ENCODE peak calls at places on chromosomes 16 and 17, in six cellular contexts. I is A549, C is hepatocyte, X is heart right ventricle, A is BE2C, N is fibroblast of lung. U is an unnamed sample. For H3K4me1, the result is how much of the 10 kb centered on the place peaks cover.

GRCh38 chr17:42016411-42016831 is 818 bp downstream of the DNAJC7 start:
- DNase-seq in C (peak), A (no peak), N (peak), X (no peak), I (no peak), U (no peak)

GRCh38 chr17:61323696-61324539 is 75.7 kb upstream of the TBX2 start:
- DNase-seq in A (no peak), C (no peak), X (no peak), N (no peak), I (no peak), U (peak)

GRCh38 chr16:56576585-56577299 is 11.9 kb downstream of the MT4 start:
- DNase-seq in N (peak), I (peak), X (peak), C (peak), A (peak), U (peak)

GRCh38 chr16:81616321-81617020 is 162.6 kb upstream of the PLCG2 start:
- DNase-seq in I (no peak), X (peak), A (peak), C (peak), N (peak), U (peak)

GRCh38 chr17:46836500-46836899 is 14.9 kb upstream of the WNT9B start:
- DNase-seq in I (no peak), X (no peak), A (no peak), N (no peak), C (no peak), U (no peak)

GRCh38 chr16:50789757-50790156 is 47.9 kb downstream of the CYLD start:
- DNase-seq in N (no peak), I (no peak), A (no peak), X (no peak), C (no peak), U (no peak)

GRCh38 chr17:40903129-40903847 is 18.2 kb upstream of the KRT20 start:
- DNase-seq in N (peak), I (peak), A (no peak), X (no peak), C (peak), U (no peak)

GRCh38 chr17:17921192-17922082 is 50.8 kb downstream of the TOM1L2 start:
- DNase-seq in I (peak), A (no peak), X (no peak), C (peak), N (peak), U (no peak)

GRCh38 chr17:82808921-82809905 is 30.6 kb downstream of the ZNF750 start:
- DNase-seq in X (no peak), I (no peak), C (no peak), N (peak), A (peak), U (no peak)

GRCh38 chr17:21213491-21214014 is 408 bp downstream of the TMEM11 start:
- DNase-seq in X (no peak), A (peak), I (peak), C (peak), N (no peak), U (no peak)

GRCh38 chr16:46783800-46784199 is 35.7 kb upstream of the MYLK3 start:
- DNase-seq in I (no peak), N (peak), X (no peak), A (no peak), C (no peak), U (no peak)

GRCh38 chr16:87138316-87138715 is 178.9 kb downstream of the C16orf95 start:
- DNase-seq in C (no peak), I (no peak), N (no peak), A (no peak), X (no peak), U (no peak)

GRCh38 chr16:77468831-77469230 is 34.0 kb upstream of the ADAMTS18 start:
- DNase-seq in I (no peak), C (no peak), N (no peak), A (no peak), X (no peak), U (no peak)

GRCh38 chr17:29091591-29092291 is 48.8 kb downstream of the PIPOX start:
- DNase-seq in X (no peak), C (no peak), A (peak), N (no peak), I (no peak), U (no peak)

GRCh38 chr16:49462989-49463371 is 89.4 kb downstream of the C16orf78 start:
- DNase-seq in N (no peak), X (no peak), I (no peak), A (no peak), C (no peak), U (peak)

DNA sequence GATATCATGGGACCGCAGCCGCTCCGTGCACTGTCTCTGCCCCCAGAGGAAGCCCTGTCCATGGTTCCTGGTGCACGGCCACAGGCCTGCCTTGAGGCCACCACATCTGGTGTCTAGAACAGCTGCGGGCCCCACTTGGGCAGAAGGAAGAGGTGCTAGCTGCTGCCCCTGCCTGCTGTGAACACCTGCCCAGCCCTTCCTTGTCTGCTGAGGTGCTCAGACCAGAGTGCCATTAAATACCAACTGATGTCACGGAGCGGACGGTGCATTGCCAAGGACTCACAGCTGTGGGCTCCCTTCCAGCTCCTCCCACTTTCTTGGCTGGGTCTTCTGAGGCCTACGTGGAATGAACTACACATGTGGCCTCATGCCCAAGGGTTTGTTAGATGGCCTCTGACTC is 146.1 kb downstream of the RAB11FIP4 start:
- DNase-seq in A (no peak), X (no peak), N (peak), C (no peak), I (no peak), U (no peak)
- H3K4me1 ChIP-seq in A (under half), X (under half), N (under half), C (under half), I (under half), U (under half)

DNA sequence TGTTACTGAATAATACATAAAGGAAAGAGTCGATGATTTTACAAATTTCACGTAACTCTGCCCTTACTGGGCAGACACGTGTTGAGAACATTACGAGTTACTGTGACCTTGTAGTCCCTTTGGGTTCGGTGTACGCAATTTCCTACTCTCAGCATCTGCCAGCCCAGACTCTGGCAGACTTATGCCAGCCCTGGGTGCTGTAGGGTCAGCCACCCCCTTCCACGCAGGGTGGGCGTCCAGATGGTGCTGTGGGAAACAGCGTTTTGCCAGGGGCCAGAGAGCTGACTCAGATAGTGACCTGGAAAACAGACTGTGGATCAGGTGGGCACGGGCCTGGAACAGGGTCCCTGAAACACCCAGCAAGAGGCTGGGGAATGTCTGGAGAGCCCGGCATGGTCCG is 148.9 kb downstream of the RPTOR start:
- DNase-seq in I (no peak), N (no peak), C (no peak), A (no peak), X (no peak), U (no peak)
- TF ChIP-seq CTCF in I (no peak), N (no peak), C (no peak), A (no peak), X (no peak), U (no peak)

GRCh38 chr16:10930755-10931093 is 11.5 kb downstream of the DEXI start:
- DNase-seq in A (no peak), I (no peak), C (no peak), X (no peak), N (no peak), U (no peak)
- H3K4me1 ChIP-seq in A (under half), I (under half), C (under half), X (under half), N (under half), U (half or more)

DNA sequence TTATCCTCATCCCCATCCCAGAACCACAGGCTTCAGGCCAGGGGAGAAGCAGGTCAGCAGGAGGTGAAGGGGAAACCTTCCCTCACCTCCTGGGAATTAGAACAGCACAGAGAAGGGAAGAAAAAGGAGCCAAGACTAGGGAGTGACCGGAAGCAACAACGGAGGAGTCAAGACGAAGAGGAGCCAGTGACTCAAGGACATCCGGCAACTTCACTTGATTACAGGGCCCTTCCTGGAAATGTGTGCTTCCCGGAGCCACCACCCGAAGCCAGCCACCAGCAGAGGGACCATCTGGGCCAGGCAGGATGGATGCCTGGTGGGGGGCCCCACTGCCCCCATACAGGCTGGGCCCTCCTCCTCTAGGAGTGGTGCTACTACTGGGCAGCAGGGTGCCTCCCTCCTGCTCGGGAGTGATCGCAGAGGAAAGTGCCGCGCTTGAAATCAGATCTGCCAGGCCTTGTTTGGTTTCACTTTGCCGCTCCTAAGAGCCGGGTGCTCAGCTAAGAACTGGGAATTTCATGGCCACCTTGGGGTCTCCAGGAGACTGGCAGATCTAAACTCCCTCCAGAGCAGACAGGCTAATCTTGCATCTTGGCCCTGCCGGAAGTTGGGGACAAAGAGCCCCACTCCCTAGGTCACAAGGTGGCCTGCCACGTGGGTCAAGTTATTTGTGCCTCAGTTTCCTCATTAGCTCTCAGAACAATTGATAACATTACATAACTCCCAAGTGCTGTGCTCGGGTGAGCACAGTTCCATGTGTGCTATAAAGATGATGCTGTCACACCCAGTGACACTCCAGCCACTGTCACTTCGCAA is 6.6 kb downstream of the CDC42EP4 start:
- DNase-seq in C (peak), N (peak), I (peak), A (peak), X (peak), U (peak)
- TF ChIP-seq CTCF in C (peak), N (peak), I (peak), A (peak), X (peak), U (peak)

GRCh38 chr16:14366974-14367707 is 262.9 kb downstream of the PARN start:
- DNase-seq in A (no peak), C (no peak), I (no peak), X (no peak), N (no peak), U (no peak)

GRCh38 chr16:14366447-14366846 is 263.6 kb downstream of the PARN start:
- DNase-seq in N (no peak), A (no peak), C (no peak), X (no peak), I (no peak), U (no peak)

GRCh38 chr16:14369734-14370598 is 260.1 kb downstream of the PARN start:
- DNase-seq in X (peak), C (no peak), N (no peak), A (no peak), I (no peak), U (peak)

GRCh38 chr16:14370736-14371234 is 259.3 kb downstream of the PARN start:
- DNase-seq in C (no peak), I (no peak), N (no peak), A (no peak), X (no peak), U (no peak)

DNA sequence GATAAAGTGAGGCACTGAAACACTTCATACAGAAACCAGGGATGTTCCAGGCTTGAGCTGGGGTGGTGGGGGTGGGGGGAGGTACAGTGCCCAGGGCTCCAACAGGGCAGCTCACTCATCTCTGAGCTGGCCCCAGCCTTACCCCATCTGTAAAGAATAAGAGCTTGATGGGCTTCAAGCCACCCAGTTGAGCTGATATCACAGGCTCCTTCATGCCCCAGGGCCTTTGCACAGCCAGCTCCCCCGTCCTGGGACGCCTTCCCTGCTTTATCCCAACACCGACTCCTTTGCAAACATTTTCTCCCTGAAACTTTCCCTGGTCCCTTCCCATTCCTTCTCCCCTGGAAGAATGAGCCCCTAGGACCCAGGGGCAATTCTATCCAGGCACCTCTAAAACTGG is 261.7 kb downstream of the PARN start:
- DNase-seq in X (no peak), C (no peak), I (no peak), A (no peak), N (no peak), U (no peak)
- H3K4me1 ChIP-seq in X (under half), C (under half), I (under half), A (under half), N (under half), U (under half)

GRCh38 chr17:48317732-48318131 is 112.3 kb downstream of the SKAP1 start:
- DNase-seq in N (no peak), I (no peak), C (no peak), A (no peak), X (no peak), U (no peak)

GRCh38 chr17:48326311-48326710 is 103.7 kb downstream of the SKAP1 start:
- DNase-seq in X (no peak), A (no peak), C (no peak), N (no peak), I (no peak), U (no peak)

GRCh38 chr17:48322060-48322459 is 108.0 kb downstream of the SKAP1 start:
- DNase-seq in C (no peak), N (no peak), I (peak), A (no peak), X (no peak), U (no peak)
- TF ChIP-seq CTCF in C (no peak), N (peak), I (peak), A (no peak), X (no peak), U (no peak)